ENCODE peak calls at places on chromosomes 12 and 14, in eight cellular contexts. L is RWPE1; O is DMS 273 treated with DMSO at 0.1 percent for 48 hours; W is stimulated activated CD4-positive, alpha-beta T cell treated with anti-CD3 and anti-CD28 coated beads, Interleukin-15, amount 100 ng/mL, for 24 hours; U is tibial artery; J is ELF-1; N is fibroblast of the conjunctiva; E is T-helper 2 cell. B is an unnamed sample.

GRCh38 chr12:14774944-14775651 is 28.2 kb downstream of the WBP11 start:
- DNase-seq in L (no peak), O (no peak), W (peak), U (peak), J (peak), N (peak), E (peak), B (no peak)

GRCh38 chr12:88509347-88509746 is 70.9 kb downstream of the KITLG start:
- DNase-seq in L (no peak), O (no peak), W (no peak), U (no peak), J (no peak), N (no peak), E (no peak), B (no peak)

GRCh38 chr14:64117671-64118402 is 176.3 kb downstream of the ESR2 start:
- DNase-seq in L (peak), O (no peak), W (no peak), U (peak), J (no peak), N (peak), E (no peak), B (no peak)

GRCh38 chr12:3718100-3718499 is 34.8 kb downstream of the CRACR2A start:
- DNase-seq in L (no peak), O (no peak), W (no peak), U (no peak), J (no peak), N (no peak), E (no peak), B (no peak)

GRCh38 chr12:88810806-88811205 is 230.5 kb upstream of the KITLG start:
- DNase-seq in L (no peak), O (no peak), W (no peak), U (no peak), J (no peak), N (no peak), E (no peak), B (no peak)

GRCh38 chr14:69260979-69261605 is 1.1 kb downstream of the GALNT16 start:
- DNase-seq in L (peak), O (no peak), W (peak), U (no peak), J (peak), N (no peak), E (no peak), B (peak)

GRCh38 chr14:51534623-51535022 is 117.1 kb upstream of the FRMD6 start:
- DNase-seq in L (no peak), O (no peak), W (no peak), U (no peak), J (peak), N (no peak), E (no peak), B (no peak)

GRCh38 chr14:96802963-96803362 is 5.8 kb downstream of the VRK1 start:
- DNase-seq in L (no peak), O (no peak), W (no peak), U (no peak), J (no peak), N (no peak), E (no peak), B (no peak)

GRCh38 chr12:89701606-89702206 is 6.9 kb downstream of the ATP2B1 start:
- DNase-seq in L (no peak), O (no peak), W (no peak), U (no peak), J (no peak), N (no peak), E (no peak), B (no peak)

GRCh38 chr12:16056910-16057309 is 145.8 kb downstream of the DERA start:
- DNase-seq in L (no peak), O (no peak), W (no peak), U (no peak), J (no peak), N (no peak), E (no peak), B (no peak)

GRCh38 chr12:122102331-122102730 is 23.8 kb downstream of the MLXIP start:
- DNase-seq in L (no peak), O (no peak), W (no peak), U (no peak), J (no peak), N (no peak), E (no peak), B (no peak)

GRCh38 chr14:75972729-75973480 is 8.9 kb downstream of the TGFB3 start:
- DNase-seq in L (no peak), O (peak), W (no peak), U (no peak), J (peak), N (no peak), E (no peak), B (peak)

GRCh38 chr14:30333934-30334333 is 225.0 kb upstream of the G2E3 start:
- DNase-seq in L (no peak), O (no peak), W (no peak), U (no peak), J (no peak), N (no peak), E (no peak), B (no peak)

GRCh38 chr14:84006643-84007137 is 1523.3 kb upstream of the FLRT2 start:
- DNase-seq in L (no peak), O (no peak), W (no peak), U (no peak), J (peak), N (no peak), E (no peak), B (peak)

GRCh38 chr12:8145754-8146415 is 10.9 kb upstream of the ZNF705A start:
- DNase-seq in L (no peak), O (no peak), W (no peak), U (peak), J (peak), N (peak), E (no peak), B (peak)

GRCh38 chr14:23008836-23009235 is 1.1 kb downstream of the C14orf93 start:
- DNase-seq in L (no peak), O (no peak), W (no peak), U (no peak), J (no peak), N (no peak), E (no peak), B (no peak)